ENCODE peak calls at places on chromosomes 5 and 9, in nine cellular contexts. One of them, this sample, is unnamed. For H3K9me3, the result is how much of the 10 kb centered on the place peaks cover.

GRCh38 chr9:112925058-112925641 is 34.5 kb upstream of the SLC46A2 start:
- DNase-seq in psoas muscle: no peak
- DNase-seq in sigmoid colon: no peak
- DNase-seq in IMR-90: peak
- DNase-seq in CD8-positive, alpha-beta memory T cell: no peak
- DNase-seq in SJSA1: no peak
- DNase-seq in GM23248: peak
- DNase-seq in iPS DF 6.9: peak
- DNase-seq in ovary: no peak
- DNase-seq in this sample: no peak

GRCh38 chr5:15538516-15538915 is 38.5 kb downstream of the FBXL7 start:
- DNase-seq in ovary: no peak
- DNase-seq in iPS DF 6.9: no peak
- DNase-seq in sigmoid colon: no peak
- DNase-seq in psoas muscle: no peak
- DNase-seq in GM23248: no peak
- DNase-seq in SJSA1: no peak
- DNase-seq in IMR-90: no peak
- DNase-seq in CD8-positive, alpha-beta memory T cell: no peak
- DNase-seq in this sample: no peak

GRCh38 chr5:66596791-66597757 is 881 bp downstream of the MAST4 start:
- DNase-seq in SJSA1: no peak
- DNase-seq in psoas muscle: peak
- DNase-seq in CD8-positive, alpha-beta memory T cell: no peak
- DNase-seq in GM23248: peak
- DNase-seq in ovary: peak
- DNase-seq in IMR-90: no peak
- DNase-seq in sigmoid colon: no peak
- DNase-seq in iPS DF 6.9: no peak
- DNase-seq in this sample: peak

GRCh38 chr9:20319241-20319640 is 303.1 kb downstream of the MLLT3 start:
- DNase-seq in psoas muscle: no peak
- DNase-seq in ovary: no peak
- DNase-seq in IMR-90: peak
- DNase-seq in CD8-positive, alpha-beta memory T cell: no peak
- DNase-seq in SJSA1: peak
- DNase-seq in sigmoid colon: no peak
- DNase-seq in GM23248: no peak
- DNase-seq in iPS DF 6.9: no peak
- DNase-seq in this sample: no peak

GRCh38 chr5:95959051-95959963 is 2.3 kb downstream of the ELL2 start:
- DNase-seq in GM23248: peak
- DNase-seq in SJSA1: no peak
- DNase-seq in ovary: no peak
- DNase-seq in sigmoid colon: no peak
- DNase-seq in IMR-90: peak
- DNase-seq in psoas muscle: no peak
- DNase-seq in CD8-positive, alpha-beta memory T cell: no peak
- DNase-seq in iPS DF 6.9: no peak
- DNase-seq in this sample: no peak

GRCh38 chr9:114339130-114339908 is 9.7 kb downstream of the ORM2 start:
- DNase-seq in ovary: peak
- DNase-seq in SJSA1: peak
- DNase-seq in GM23248: peak
- DNase-seq in CD8-positive, alpha-beta memory T cell: peak
- DNase-seq in sigmoid colon: peak
- DNase-seq in psoas muscle: peak
- DNase-seq in IMR-90: peak
- DNase-seq in iPS DF 6.9: no peak
- DNase-seq in this sample: peak

GRCh38 chr9:82273121-82273520 is 284.5 kb downstream of the SPATA31D1 start:
- DNase-seq in psoas muscle: no peak
- DNase-seq in CD8-positive, alpha-beta memory T cell: no peak
- DNase-seq in iPS DF 6.9: no peak
- DNase-seq in GM23248: peak
- DNase-seq in sigmoid colon: no peak
- DNase-seq in SJSA1: no peak
- DNase-seq in IMR-90: peak
- DNase-seq in ovary: no peak
- DNase-seq in this sample: no peak

GRCh38 chr9:85577353-85577952 is 164.3 kb downstream of the AGTPBP1 start:
- DNase-seq in CD8-positive, alpha-beta memory T cell: no peak
- DNase-seq in sigmoid colon: no peak
- DNase-seq in SJSA1: no peak
- DNase-seq in GM23248: no peak
- DNase-seq in ovary: no peak
- DNase-seq in psoas muscle: no peak
- DNase-seq in IMR-90: peak
- DNase-seq in iPS DF 6.9: no peak
- DNase-seq in this sample: no peak

GRCh38 chr9:131676431-131676972 is 63.4 kb downstream of the RAPGEF1 start:
- DNase-seq in sigmoid colon: no peak
- DNase-seq in psoas muscle: no peak
- DNase-seq in GM23248: peak
- DNase-seq in iPS DF 6.9: no peak
- DNase-seq in IMR-90: no peak
- DNase-seq in CD8-positive, alpha-beta memory T cell: peak
- DNase-seq in ovary: no peak
- DNase-seq in SJSA1: no peak
- DNase-seq in this sample: no peak

GRCh38 chr5:173793677-173794570 is 94.2 kb upstream of the CPEB4 start:
- DNase-seq in sigmoid colon: no peak
- DNase-seq in ovary: no peak
- DNase-seq in GM23248: no peak
- DNase-seq in IMR-90: no peak
- DNase-seq in psoas muscle: no peak
- DNase-seq in CD8-positive, alpha-beta memory T cell: no peak
- DNase-seq in SJSA1: no peak
- DNase-seq in iPS DF 6.9: no peak
- DNase-seq in this sample: no peak

GRCh38 chr5:173796746-173797495 is 91.2 kb upstream of the CPEB4 start:
- DNase-seq in sigmoid colon: no peak
- DNase-seq in iPS DF 6.9: no peak
- DNase-seq in ovary: no peak
- DNase-seq in GM23248: no peak
- DNase-seq in IMR-90: no peak
- DNase-seq in psoas muscle: no peak
- DNase-seq in SJSA1: no peak
- DNase-seq in CD8-positive, alpha-beta memory T cell: no peak
- DNase-seq in this sample: no peak

GRCh38 chr5:173794901-173795416 is 93.2 kb upstream of the CPEB4 start:
- DNase-seq in iPS DF 6.9: no peak
- DNase-seq in GM23248: no peak
- DNase-seq in sigmoid colon: no peak
- DNase-seq in psoas muscle: no peak
- DNase-seq in IMR-90: no peak
- DNase-seq in ovary: no peak
- DNase-seq in CD8-positive, alpha-beta memory T cell: no peak
- DNase-seq in SJSA1: no peak
- DNase-seq in this sample: no peak

GRCh38 chr5:173792781-173793547 is 95.2 kb upstream of the CPEB4 start:
- DNase-seq in IMR-90: no peak
- DNase-seq in sigmoid colon: no peak
- DNase-seq in SJSA1: no peak
- DNase-seq in iPS DF 6.9: no peak
- DNase-seq in CD8-positive, alpha-beta memory T cell: no peak
- DNase-seq in GM23248: no peak
- DNase-seq in psoas muscle: no peak
- DNase-seq in ovary: no peak
- DNase-seq in this sample: no peak

DNA sequence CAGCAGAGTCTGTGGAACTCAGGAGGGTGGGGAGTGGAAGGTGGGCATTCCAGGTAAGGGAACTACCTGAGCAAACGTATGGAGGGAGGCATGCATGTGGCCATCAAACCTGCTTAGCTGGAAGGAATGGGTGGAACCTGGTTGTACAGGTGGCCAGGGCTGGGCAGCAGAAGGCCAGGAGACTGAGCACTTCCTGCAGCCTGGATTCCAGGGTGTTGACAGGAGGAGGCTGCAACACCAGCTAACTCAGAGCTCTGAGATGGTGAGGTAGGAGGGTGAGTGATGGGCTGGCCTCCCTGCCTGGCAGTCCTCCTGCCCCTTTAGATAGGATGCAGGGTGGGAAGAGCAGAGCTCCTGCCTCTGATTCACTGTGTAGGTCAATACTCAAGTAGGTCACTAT is 92.5 kb upstream of the CPEB4 start:
- DNase-seq in sigmoid colon: no peak
- DNase-seq in CD8-positive, alpha-beta memory T cell: no peak
- DNase-seq in IMR-90: no peak
- DNase-seq in ovary: no peak
- DNase-seq in iPS DF 6.9: no peak
- DNase-seq in SJSA1: no peak
- DNase-seq in GM23248: peak
- DNase-seq in psoas muscle: no peak
- DNase-seq in this sample: no peak
- H3K27ac ChIP-seq in sigmoid colon: no peak
- H3K27ac ChIP-seq in CD8-positive, alpha-beta memory T cell: no peak
- H3K27ac ChIP-seq in IMR-90: no peak
- H3K27ac ChIP-seq in ovary: no peak
- H3K27ac ChIP-seq in iPS DF 6.9: no peak
- H3K27ac ChIP-seq in SJSA1: no peak
- H3K27ac ChIP-seq in GM23248: no peak
- H3K27ac ChIP-seq in psoas muscle: no peak
- H3K27ac ChIP-seq in this sample: no peak

DNA sequence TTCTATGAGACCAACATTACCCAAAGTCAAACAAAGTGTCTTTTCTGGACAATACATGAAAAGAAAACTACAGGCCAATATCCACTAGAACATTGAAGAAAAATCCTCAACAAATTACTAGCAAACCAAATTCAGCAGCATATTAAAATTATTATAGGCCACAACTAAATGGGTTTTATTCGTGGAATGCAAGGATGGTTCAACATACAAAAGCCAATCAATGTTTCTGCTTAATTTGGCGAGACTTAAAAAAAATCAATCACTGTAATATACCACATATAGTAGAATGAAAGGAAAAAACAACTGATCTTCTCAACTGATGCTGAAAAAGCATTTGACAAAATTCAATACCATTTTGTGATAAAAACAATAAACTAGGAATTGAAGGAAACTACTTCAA is 51.8 kb upstream of the FNIP1 start:
- DNase-seq in sigmoid colon: no peak
- DNase-seq in CD8-positive, alpha-beta memory T cell: no peak
- DNase-seq in psoas muscle: no peak
- DNase-seq in GM23248: peak
- DNase-seq in ovary: no peak
- DNase-seq in iPS DF 6.9: no peak
- DNase-seq in SJSA1: no peak
- DNase-seq in IMR-90: no peak
- DNase-seq in this sample: no peak
- H3K9me3 ChIP-seq in sigmoid colon: under half
- H3K9me3 ChIP-seq in CD8-positive, alpha-beta memory T cell: under half
- H3K9me3 ChIP-seq in psoas muscle: under half
- H3K9me3 ChIP-seq in GM23248: under half
- H3K9me3 ChIP-seq in ovary: under half
- H3K9me3 ChIP-seq in iPS DF 6.9: under half
- H3K9me3 ChIP-seq in SJSA1: under half
- H3K9me3 ChIP-seq in IMR-90: under half
- H3K9me3 ChIP-seq in this sample: under half

GRCh38 chr9:108151161-108151586 is 661.6 kb upstream of the KLF4 start:
- DNase-seq in SJSA1: no peak
- DNase-seq in psoas muscle: peak
- DNase-seq in iPS DF 6.9: no peak
- DNase-seq in ovary: peak
- DNase-seq in IMR-90: peak
- DNase-seq in CD8-positive, alpha-beta memory T cell: no peak
- DNase-seq in GM23248: peak
- DNase-seq in sigmoid colon: no peak
- DNase-seq in this sample: no peak
- H3K27ac ChIP-seq in SJSA1: no peak
- H3K27ac ChIP-seq in psoas muscle: peak
- H3K27ac ChIP-seq in iPS DF 6.9: no peak
- H3K27ac ChIP-seq in ovary: no peak
- H3K27ac ChIP-seq in IMR-90: no peak
- H3K27ac ChIP-seq in CD8-positive, alpha-beta memory T cell: no peak
- H3K27ac ChIP-seq in GM23248: peak
- H3K27ac ChIP-seq in sigmoid colon: peak
- H3K27ac ChIP-seq in this sample: peak

GRCh38 chr5:25944786-25945185 is 1093.6 kb downstream of the CDH9 start:
- DNase-seq in ovary: no peak
- DNase-seq in IMR-90: no peak
- DNase-seq in SJSA1: no peak
- DNase-seq in psoas muscle: no peak
- DNase-seq in GM23248: no peak
- DNase-seq in sigmoid colon: no peak
- DNase-seq in CD8-positive, alpha-beta memory T cell: no peak
- DNase-seq in iPS DF 6.9: no peak
- DNase-seq in this sample: no peak

GRCh38 chr5:25950681-25951080 is 1087.7 kb downstream of the CDH9 start:
- DNase-seq in IMR-90: no peak
- DNase-seq in iPS DF 6.9: no peak
- DNase-seq in CD8-positive, alpha-beta memory T cell: no peak
- DNase-seq in GM23248: no peak
- DNase-seq in SJSA1: no peak
- DNase-seq in sigmoid colon: no peak
- DNase-seq in psoas muscle: no peak
- DNase-seq in ovary: no peak
- DNase-seq in this sample: no peak

DNA sequence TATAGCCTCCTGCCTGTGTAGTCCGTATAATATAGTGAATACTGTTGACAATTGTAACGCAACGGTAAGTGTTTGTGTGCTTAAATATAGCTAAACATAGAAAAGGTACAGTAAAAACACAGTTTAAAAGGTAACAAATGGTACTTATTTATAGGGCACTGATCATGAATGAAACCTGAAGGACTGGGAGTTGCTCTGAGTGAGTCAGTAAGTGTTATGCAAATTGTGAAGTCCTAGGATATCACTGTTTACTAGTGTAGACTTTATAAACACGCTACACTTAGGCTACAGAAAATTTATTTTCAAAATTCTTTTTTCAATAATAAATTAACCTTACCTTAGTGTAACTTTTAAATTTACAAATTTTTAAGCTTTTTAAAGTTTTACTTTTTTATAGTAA is 1090.1 kb downstream of the CDH9 start:
- DNase-seq in SJSA1: no peak
- DNase-seq in sigmoid colon: no peak
- DNase-seq in GM23248: no peak
- DNase-seq in psoas muscle: no peak
- DNase-seq in CD8-positive, alpha-beta memory T cell: no peak
- DNase-seq in IMR-90: no peak
- DNase-seq in ovary: no peak
- DNase-seq in iPS DF 6.9: no peak
- DNase-seq in this sample: no peak
- H3K9me3 ChIP-seq in SJSA1: under half
- H3K9me3 ChIP-seq in sigmoid colon: under half
- H3K9me3 ChIP-seq in GM23248: under half
- H3K9me3 ChIP-seq in psoas muscle: under half
- H3K9me3 ChIP-seq in CD8-positive, alpha-beta memory T cell: under half
- H3K9me3 ChIP-seq in IMR-90: under half
- H3K9me3 ChIP-seq in ovary: under half
- H3K9me3 ChIP-seq in iPS DF 6.9: under half
- H3K9me3 ChIP-seq in this sample: under half

DNA sequence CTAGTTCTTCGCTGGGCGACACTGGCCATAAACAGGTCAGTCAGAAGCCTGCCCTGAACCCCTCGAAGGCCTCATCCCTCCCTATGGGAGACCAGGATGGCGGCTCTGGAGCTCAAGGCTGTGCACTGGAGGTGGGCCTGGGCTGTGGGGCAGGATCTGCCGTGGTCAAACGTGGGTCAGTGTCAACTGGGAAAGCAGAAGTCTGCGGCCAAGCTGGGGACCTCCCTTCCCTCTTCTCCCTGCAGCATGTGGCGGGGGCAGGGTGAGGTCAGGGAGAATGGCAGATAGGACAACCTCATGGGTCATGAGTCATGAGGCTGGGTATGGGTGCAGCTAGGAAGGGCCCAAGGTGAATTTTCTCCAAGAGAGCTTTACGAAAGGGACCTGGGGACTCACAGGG is 132.9 kb downstream of the RXRA start:
- DNase-seq in sigmoid colon: no peak
- DNase-seq in IMR-90: no peak
- DNase-seq in iPS DF 6.9: no peak
- DNase-seq in CD8-positive, alpha-beta memory T cell: no peak
- DNase-seq in psoas muscle: no peak
- DNase-seq in SJSA1: no peak
- DNase-seq in GM23248: no peak
- DNase-seq in ovary: no peak
- DNase-seq in this sample: no peak
- H3K27ac ChIP-seq in sigmoid colon: peak
- H3K27ac ChIP-seq in IMR-90: no peak
- H3K27ac ChIP-seq in iPS DF 6.9: no peak
- H3K27ac ChIP-seq in CD8-positive, alpha-beta memory T cell: no peak
- H3K27ac ChIP-seq in psoas muscle: no peak
- H3K27ac ChIP-seq in SJSA1: no peak
- H3K27ac ChIP-seq in GM23248: no peak
- H3K27ac ChIP-seq in ovary: no peak
- H3K27ac ChIP-seq in this sample: no peak